ENCODE peak calls at places on chromosome X, in ten cellular contexts. L is MM.1S; E is iPS DF 6.9; I is CD8-positive, alpha-beta memory T cell; M is A549; S is Peyer's patch; J is mammary epithelial cell; G is gastrocnemius medialis; B is PC-3; C is right lobe of liver. H is an unnamed sample. For H3K4me1, the result is how much of the 10 kb centered on the place peaks cover.

GRCh38 chrX:110852180-110852579 is 56.6 kb upstream of the CHRDL1 start:
- DNase-seq in L (peak), E (peak), I (no peak), M (peak), S (no peak), J (no peak), G (no peak), B (peak), C (no peak), H (peak)

GRCh38 chrX:103818844-103819243 is 13.2 kb downstream of the RAB9B start:
- DNase-seq in L (no peak), E (no peak), I (no peak), M (peak), S (no peak), J (no peak), G (no peak), B (no peak), C (no peak), H (no peak)

GRCh38 chrX:22378296-22378695 is 105.6 kb downstream of the CBLL2 start:
- DNase-seq in L (no peak), E (no peak), I (no peak), M (no peak), S (no peak), J (peak), G (no peak), B (peak), C (no peak), H (no peak)

GRCh38 chrX:139965421-139965820 is at the start of gene CXorf66:
- DNase-seq in L (no peak), E (no peak), I (no peak), M (no peak), S (no peak), J (no peak), G (no peak), B (no peak), C (no peak), H (no peak)

GRCh38 chrX:357693-358471 is 28.8 kb downstream of the PPP2R3B start:
- DNase-seq in L (no peak), E (no peak), I (peak), M (peak), S (no peak), J (no peak), G (no peak), B (peak), C (peak), H (no peak)

GRCh38 chrX:46770817-46771163 is 11.9 kb upstream of the SLC9A7 start:
- DNase-seq in L (no peak), E (no peak), I (no peak), M (peak), S (no peak), J (peak), G (no peak), B (peak), C (no peak), H (no peak)

GRCh38 chrX:11641368-11641767 is 24.4 kb downstream of the ARHGAP6 start:
- DNase-seq in L (no peak), E (no peak), I (no peak), M (no peak), S (no peak), J (no peak), G (no peak), B (no peak), C (no peak), H (no peak)

GRCh38 chrX:37060999-37061398 is 52.8 kb downstream of the FAM47C start:
- DNase-seq in L (peak), E (peak), I (no peak), M (peak), S (no peak), J (peak), G (no peak), B (peak), C (no peak), H (peak)

GRCh38 chrX:123975180-123975579 is 13.7 kb downstream of the STAG2 start:
- DNase-seq in L (no peak), E (no peak), I (no peak), M (no peak), S (no peak), J (peak), G (no peak), B (peak), C (no peak), H (no peak)

GRCh38 chrX:150371877-150372276 is 8.8 kb downstream of the MAMLD1 start:
- DNase-seq in L (no peak), E (no peak), I (no peak), M (no peak), S (no peak), J (no peak), G (no peak), B (no peak), C (no peak), H (no peak)

GRCh38 chrX:9911479-9911878 is 55.7 kb upstream of the CLDN34 start:
- DNase-seq in L (no peak), E (no peak), I (no peak), M (no peak), S (no peak), J (peak), G (no peak), B (peak), C (no peak), H (no peak)

GRCh38 chrX:140710710-140711109 is 1.2 kb downstream of the LINC00632 start:
- DNase-seq in L (no peak), E (no peak), I (no peak), M (no peak), S (no peak), J (no peak), G (no peak), B (no peak), C (no peak), H (peak)

GRCh38 chrX:89034679-89035078 is 287.7 kb downstream of the CPXCR1 start:
- DNase-seq in L (no peak), E (no peak), I (no peak), M (no peak), S (no peak), J (no peak), G (no peak), B (no peak), C (no peak), H (no peak)

DNA sequence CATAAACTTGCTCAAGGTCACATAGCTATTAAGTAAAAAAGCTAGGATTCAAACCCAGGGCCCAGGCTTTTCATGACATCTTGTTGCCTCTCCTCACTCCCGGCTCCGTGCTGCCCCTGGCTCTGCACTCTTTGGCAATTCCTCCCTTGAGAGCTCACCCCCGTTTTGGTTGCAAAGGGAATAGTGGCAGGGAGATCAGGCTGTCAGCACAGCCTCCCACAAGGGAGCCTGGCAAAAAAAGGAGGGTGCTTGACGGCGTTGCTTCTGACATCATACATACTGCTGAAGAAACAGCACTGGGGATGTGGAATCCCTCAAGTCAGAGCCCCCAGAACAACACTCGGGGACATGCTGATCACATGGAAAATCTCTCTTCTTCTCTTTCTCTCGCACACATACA is 20.5 kb downstream of the IQSEC2 start:
- DNase-seq in L (no peak), E (no peak), I (no peak), M (no peak), S (no peak), J (no peak), G (no peak), B (no peak), C (no peak), H (no peak)
- H3K4me1 ChIP-seq in L (under half), E (under half), I (under half), M (under half), S (under half), J (under half), G (under half), B (under half), C (under half), H (under half)

GRCh38 chrX:154370882-154371770 is 3.3 kb downstream of the FLNA start:
- DNase-seq in L (peak), E (no peak), I (peak), M (peak), S (peak), J (peak), G (peak), B (peak), C (peak), H (peak)
- H3K4me1 ChIP-seq in L (under half), E (under half), I (under half), M (under half), S (under half), J (under half), G (under half), B (under half), C (under half), H (under half)

GRCh38 chrX:137428251-137428661 is 137.7 kb upstream of the ZIC3 start:
- DNase-seq in L (no peak), E (no peak), I (no peak), M (no peak), S (no peak), J (no peak), G (no peak), B (no peak), C (no peak), H (peak)

GRCh38 chrX:137425273-137425902 is 140.5 kb upstream of the ZIC3 start:
- DNase-seq in L (no peak), E (no peak), I (no peak), M (no peak), S (no peak), J (no peak), G (no peak), B (no peak), C (no peak), H (no peak)

GRCh38 chrX:137427813-137428212 is 138.1 kb upstream of the ZIC3 start:
- DNase-seq in L (no peak), E (no peak), I (no peak), M (no peak), S (no peak), J (no peak), G (no peak), B (no peak), C (no peak), H (no peak)

GRCh38 chrX:137428777-137429564 is 137.0 kb upstream of the ZIC3 start:
- DNase-seq in L (no peak), E (no peak), I (no peak), M (no peak), S (no peak), J (no peak), G (no peak), B (no peak), C (no peak), H (peak)

GRCh38 chrX:137427061-137427778 is 138.7 kb upstream of the ZIC3 start:
- DNase-seq in L (no peak), E (no peak), I (no peak), M (no peak), S (no peak), J (no peak), G (no peak), B (no peak), C (no peak), H (no peak)
- H3K4me1 ChIP-seq in L (under half), E (under half), I (under half), M (under half), S (under half), J (under half), G (under half), B (under half), C (under half), H (under half)

DNA sequence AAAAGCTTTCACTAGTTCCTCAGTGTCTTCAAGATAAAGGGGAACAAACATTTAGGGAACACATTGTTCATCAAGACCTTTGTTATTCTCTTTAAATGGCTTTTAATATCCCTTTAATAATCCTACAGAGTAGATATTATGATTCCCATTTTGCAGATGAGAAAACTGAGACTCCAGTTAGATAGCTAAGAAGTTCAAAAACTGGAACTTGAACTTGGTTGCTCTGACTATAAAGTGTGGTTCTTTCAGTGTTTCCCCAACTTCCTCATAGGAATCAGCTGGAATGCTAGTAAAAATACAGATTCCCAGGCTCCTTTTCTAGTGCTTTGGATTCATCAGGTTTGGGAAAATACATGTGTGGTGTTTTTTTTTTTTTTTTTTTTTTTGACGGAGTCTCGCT is 37.7 kb downstream of the DLG3 start:
- DNase-seq in L (no peak), E (no peak), I (no peak), M (no peak), S (no peak), J (no peak), G (no peak), B (no peak), C (no peak), H (no peak)
- H3K4me1 ChIP-seq in L (under half), E (under half), I (under half), M (under half), S (under half), J (under half), G (under half), B (half or more), C (under half), H (under half)

GRCh38 chrX:153477458-153477857 is 7.1 kb upstream of the HAUS7 start:
- DNase-seq in L (no peak), E (no peak), I (no peak), M (no peak), S (no peak), J (no peak), G (no peak), B (no peak), C (no peak), H (no peak)

GRCh38 chrX:153482376-153483015 is 12.1 kb upstream of the HAUS7 start:
- DNase-seq in L (no peak), E (no peak), I (no peak), M (no peak), S (no peak), J (no peak), G (no peak), B (no peak), C (no peak), H (no peak)

GRCh38 chrX:153478746-153479145 is 8.4 kb upstream of the HAUS7 start:
- DNase-seq in L (no peak), E (no peak), I (no peak), M (no peak), S (no peak), J (no peak), G (no peak), B (no peak), C (no peak), H (no peak)

GRCh38 chrX:153477901-153478300 is 7.5 kb upstream of the HAUS7 start:
- DNase-seq in L (no peak), E (no peak), I (no peak), M (no peak), S (no peak), J (no peak), G (no peak), B (no peak), C (no peak), H (no peak)

GRCh38 chrX:153481043-153481442 is 10.7 kb upstream of the HAUS7 start:
- DNase-seq in L (no peak), E (no peak), I (no peak), M (no peak), S (no peak), J (no peak), G (no peak), B (no peak), C (no peak), H (no peak)
- H3K4me1 ChIP-seq in L (under half), E (under half), I (under half), M (under half), S (under half), J (under half), G (under half), B (under half), C (under half), H (under half)

GRCh38 chrX:70174754-70175153 is 2.5 kb upstream of the DGAT2L6 start:
- DNase-seq in L (no peak), E (no peak), I (no peak), M (no peak), S (no peak), J (no peak), G (no peak), B (peak), C (no peak), H (no peak)
- H3K4me1 ChIP-seq in L (under half), E (under half), I (under half), M (under half), S (under half), J (under half), G (under half), B (under half), C (under half), H (under half)

GRCh38 chrX:132692526-132692925 is 203.7 kb upstream of the MBNL3 start:
- DNase-seq in L (no peak), E (no peak), I (no peak), M (no peak), S (no peak), J (no peak), G (no peak), B (peak), C (no peak), H (no peak)
- H3K4me1 ChIP-seq in L (under half), E (under half), I (under half), M (under half), S (under half), J (under half), G (under half), B (under half), C (under half), H (under half)

H was measured in HAP-1.